ENCODE peak calls at places on chromosome 18, in nine cellular contexts. Y is fibroblast of the aortic adventitia; W is HFFc6; D is epithelial cell of esophagus; R is H9; O is fibroblast of lung; Z is bronchial epithelial cell; J is CD4-positive, alpha-beta T cell; I is AG09309. E is an unnamed sample.

GRCh38 chr18:66077066-66077465 is 326.3 kb downstream of the CDH7 start:
- DNase-seq in Y (no peak), W (no peak), D (peak), R (no peak), O (no peak), Z (peak), J (no peak), I (no peak), E (no peak)

GRCh38 chr18:10681581-10682367 is 155.9 kb downstream of the NAPG start:
- DNase-seq in Y (no peak), W (no peak), D (no peak), R (no peak), O (no peak), Z (peak), J (no peak), I (no peak), E (peak)

GRCh38 chr18:76255070-76255683 is 239.9 kb downstream of the ZNF516 start:
- DNase-seq in Y (no peak), W (no peak), D (no peak), R (no peak), O (no peak), Z (no peak), J (no peak), I (no peak), E (no peak)

GRCh38 chr18:59459352-59460059 is 100.4 kb upstream of the LMAN1 start:
- DNase-seq in Y (peak), W (peak), D (peak), R (no peak), O (peak), Z (peak), J (no peak), I (peak), E (no peak)

GRCh38 chr18:13712400-13713131 is 13.8 kb downstream of the FAM210A start:
- DNase-seq in Y (no peak), W (no peak), D (no peak), R (no peak), O (no peak), Z (no peak), J (no peak), I (no peak), E (no peak)

GRCh38 chr18:48656582-48656981 is 117.8 kb downstream of the CTIF start:
- DNase-seq in Y (no peak), W (peak), D (no peak), R (no peak), O (no peak), Z (no peak), J (no peak), I (no peak), E (no peak)

GRCh38 chr18:48514786-48515185 is 24.0 kb upstream of the CTIF start:
- DNase-seq in Y (no peak), W (no peak), D (no peak), R (no peak), O (no peak), Z (no peak), J (no peak), I (no peak), E (no peak)

GRCh38 chr18:12408247-12408869 is 629 bp downstream of the PRELID3A start:
- DNase-seq in Y (peak), W (no peak), D (peak), R (no peak), O (peak), Z (no peak), J (no peak), I (no peak), E (no peak)

GRCh38 chr18:13494879-13495465 is 231.4 kb downstream of the FAM210A start:
- DNase-seq in Y (no peak), W (no peak), D (no peak), R (no peak), O (no peak), Z (no peak), J (no peak), I (no peak), E (no peak)

GRCh38 chr18:73669299-73669698 is 478.3 kb downstream of the FBXO15 start:
- DNase-seq in Y (peak), W (no peak), D (peak), R (no peak), O (peak), Z (peak), J (no peak), I (no peak), E (no peak)

GRCh38 chr18:22713511-22713910 is 219.6 kb upstream of the RBBP8 start:
- DNase-seq in Y (no peak), W (no peak), D (no peak), R (no peak), O (no peak), Z (no peak), J (no peak), I (no peak), E (no peak)

GRCh38 chr18:62788891-62789290 is 73.5 kb downstream of the PHLPP1 start:
- DNase-seq in Y (no peak), W (no peak), D (no peak), R (no peak), O (no peak), Z (no peak), J (no peak), I (peak), E (no peak)

GRCh38 chr18:29430416-29430815 is 1253.5 kb upstream of the CDH2 start:
- DNase-seq in Y (no peak), W (no peak), D (no peak), R (no peak), O (no peak), Z (no peak), J (no peak), I (no peak), E (no peak)

GRCh38 chr18:48441405-48441881 is 32.3 kb upstream of the ZBTB7C start:
- DNase-seq in Y (peak), W (no peak), D (no peak), R (no peak), O (peak), Z (no peak), J (no peak), I (no peak), E (no peak)

GRCh38 chr18:22921762-22922161 is 11.4 kb upstream of the RBBP8 start:
- DNase-seq in Y (no peak), W (no peak), D (no peak), R (no peak), O (no peak), Z (no peak), J (no peak), I (no peak), E (no peak)

GRCh38 chr18:62187543-62188378 is 706 bp downstream of the RELCH start:
- DNase-seq in Y (peak), W (peak), D (peak), R (peak), O (peak), Z (peak), J (no peak), I (no peak), E (peak)

GRCh38 chr18:78519394-78520062 is 460.1 kb upstream of the SALL3 start:
- DNase-seq in Y (no peak), W (no peak), D (no peak), R (peak), O (no peak), Z (no peak), J (no peak), I (no peak), E (no peak)

GRCh38 chr18:40452599-40452998 is 1502.4 kb upstream of the PIK3C3 start:
- DNase-seq in Y (no peak), W (no peak), D (no peak), R (no peak), O (no peak), Z (no peak), J (no peak), I (no peak), E (no peak)

GRCh38 chr18:48947102-48947501 is 3.7 kb downstream of the SMAD7 start:
- DNase-seq in Y (no peak), W (no peak), D (no peak), R (no peak), O (peak), Z (no peak), J (no peak), I (no peak), E (no peak)

GRCh38 chr18:23250893-23251656 is 115.8 kb downstream of the CABLES1 start:
- DNase-seq in Y (peak), W (no peak), D (peak), R (no peak), O (peak), Z (no peak), J (no peak), I (no peak), E (no peak)

GRCh38 chr18:76476665-76477561 is 18.1 kb downstream of the ZNF516 start:
- DNase-seq in Y (peak), W (peak), D (peak), R (no peak), O (peak), Z (peak), J (no peak), I (peak), E (no peak)

GRCh38 chr18:11035814-11036213 is 113.6 kb downstream of the PIEZO2 start:
- DNase-seq in Y (no peak), W (no peak), D (no peak), R (no peak), O (no peak), Z (no peak), J (no peak), I (no peak), E (no peak)

GRCh38 chr18:35619468-35619867 is 37.9 kb downstream of the GALNT1 start:
- DNase-seq in Y (peak), W (no peak), D (no peak), R (no peak), O (no peak), Z (no peak), J (no peak), I (no peak), E (no peak)

GRCh38 chr18:62631173-62631572 is 84.2 kb upstream of the PHLPP1 start:
- DNase-seq in Y (no peak), W (no peak), D (no peak), R (no peak), O (no peak), Z (no peak), J (no peak), I (no peak), E (no peak)

GRCh38 chr18:3593904-3594759 is 144.2 kb downstream of the TGIF1 start:
- DNase-seq in Y (peak), W (peak), D (peak), R (peak), O (peak), Z (peak), J (peak), I (peak), E (peak)
- TF ChIP-seq CTCF in Y (peak), W (peak), D (peak), R (peak), O (peak), Z (peak), J (peak), I (peak), E (peak)

GRCh38 chr18:32380559-32380958 is 90.1 kb downstream of the GAREM1 start:
- DNase-seq in Y (peak), W (no peak), D (no peak), R (no peak), O (peak), Z (no peak), J (no peak), I (no peak), E (no peak)
- TF ChIP-seq CTCF in Y (no peak), W (no peak), D (no peak), R (peak), O (no peak), Z (no peak), J (no peak), I (no peak), E (no peak)

DNA sequence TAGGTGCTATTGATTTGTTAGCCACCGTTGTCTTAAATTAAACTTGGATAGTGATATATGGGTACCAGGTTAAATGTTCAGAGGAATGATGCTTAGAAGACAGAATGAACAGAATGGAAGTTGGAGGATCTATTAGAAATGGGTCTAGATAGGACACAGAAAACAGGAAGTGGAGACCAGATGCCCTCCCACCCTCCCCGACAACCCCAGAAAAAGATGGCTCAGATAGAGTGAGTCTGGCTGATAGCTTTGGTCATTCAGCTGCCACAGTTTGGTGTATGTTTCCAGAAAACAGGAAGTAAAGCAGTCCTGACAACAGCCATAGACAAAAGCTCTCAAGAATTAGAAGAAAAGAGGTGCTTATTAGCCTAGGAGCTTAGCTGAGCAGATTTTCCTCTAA is 71.5 kb upstream of the DSG1 start:
- DNase-seq in Y (no peak), W (no peak), D (no peak), R (no peak), O (no peak), Z (no peak), J (no peak), I (no peak), E (no peak)
- TF ChIP-seq CTCF in Y (no peak), W (no peak), D (no peak), R (no peak), O (no peak), Z (no peak), J (no peak), I (no peak), E (no peak)

GRCh38 chr18:25915907-25916306 is 174.5 kb downstream of the SS18 start:
- DNase-seq in Y (no peak), W (no peak), D (no peak), R (no peak), O (no peak), Z (no peak), J (no peak), I (no peak), E (no peak)
- TF ChIP-seq CTCF in Y (no peak), W (peak), D (no peak), R (peak), O (no peak), Z (no peak), J (no peak), I (no peak), E (peak)

DNA sequence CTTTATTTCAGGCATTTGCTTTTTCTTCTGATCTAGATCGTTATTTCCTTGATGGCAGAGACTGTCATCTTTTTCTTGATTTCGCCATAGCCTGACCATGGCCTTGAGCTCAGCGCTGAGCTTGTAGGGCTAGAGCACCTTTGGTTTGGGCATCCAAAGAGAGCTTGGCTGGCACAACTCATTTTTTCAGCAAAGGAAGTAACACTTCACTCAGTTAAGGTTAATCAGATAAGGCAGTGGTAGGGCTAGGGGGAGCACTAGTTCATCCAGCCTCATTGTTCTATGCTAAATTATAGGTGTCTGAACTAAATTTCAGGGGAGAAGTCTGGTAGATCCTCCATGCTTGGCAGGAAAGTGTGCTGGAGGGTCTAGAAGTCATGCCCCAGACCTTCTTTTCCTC is 125.0 kb downstream of the SETBP1 start:
- DNase-seq in Y (no peak), W (no peak), D (no peak), R (no peak), O (no peak), Z (no peak), J (no peak), I (no peak), E (no peak)
- TF ChIP-seq CTCF in Y (no peak), W (no peak), D (no peak), R (no peak), O (no peak), Z (no peak), J (no peak), I (no peak), E (no peak)

GRCh38 chr18:46793565-46793964 is 36.7 kb upstream of the ST8SIA5 start:
- DNase-seq in Y (no peak), W (no peak), D (no peak), R (peak), O (no peak), Z (no peak), J (no peak), I (no peak), E (no peak)
- TF ChIP-seq CTCF in Y (no peak), W (no peak), D (no peak), R (peak), O (no peak), Z (no peak), J (no peak), I (no peak), E (no peak)

DNA sequence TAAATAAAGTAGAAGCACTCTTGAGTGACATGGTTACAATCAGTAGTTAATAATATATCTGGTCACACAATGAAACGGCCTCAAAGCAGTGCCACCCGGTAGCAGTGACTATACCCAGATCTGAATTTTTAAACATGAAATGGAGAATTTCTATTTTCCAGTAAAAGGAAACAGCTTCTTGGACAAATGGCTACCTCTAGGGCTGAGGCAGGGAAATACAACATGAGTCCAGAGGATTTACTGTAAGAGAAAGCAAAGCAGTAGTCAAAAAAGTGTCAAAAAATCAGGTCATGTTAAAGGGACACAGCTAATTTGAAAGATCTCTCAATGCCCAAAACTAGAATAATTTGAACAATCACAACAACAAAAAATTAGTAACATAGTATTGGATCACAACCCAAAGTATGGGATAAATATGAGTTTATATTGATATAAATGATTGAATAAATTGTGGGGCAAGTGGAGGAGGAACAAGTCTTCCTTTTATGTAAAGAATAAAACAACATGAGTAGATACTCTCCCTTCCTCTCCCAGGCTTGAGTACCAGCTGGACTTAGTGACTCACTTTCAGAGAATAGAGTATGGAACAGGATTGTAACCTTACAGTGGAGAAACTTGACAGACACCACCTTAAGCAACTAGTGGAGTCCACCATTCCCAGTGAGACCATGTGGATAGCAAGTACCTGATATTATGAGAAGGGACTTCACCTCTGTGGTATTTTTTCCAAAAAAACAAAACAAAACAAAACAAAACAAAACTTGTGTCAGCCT is 180.8 kb downstream of the MBD2 start:
- DNase-seq in Y (peak), W (no peak), D (peak), R (no peak), O (no peak), Z (peak), J (no peak), I (no peak), E (no peak)
- TF ChIP-seq CTCF in Y (peak), W (no peak), D (peak), R (peak), O (no peak), Z (peak), J (no peak), I (no peak), E (no peak)

GRCh38 chr18:57981629-57982028 is 62.4 kb upstream of the NEDD4L start:
- DNase-seq in Y (no peak), W (no peak), D (no peak), R (no peak), O (no peak), Z (no peak), J (no peak), I (no peak), E (no peak)

GRCh38 chr18:57983965-57984364 is 60.1 kb upstream of the NEDD4L start:
- DNase-seq in Y (no peak), W (no peak), D (no peak), R (no peak), O (no peak), Z (no peak), J (no peak), I (no peak), E (no peak)

GRCh38 chr18:57982372-57983021 is 61.5 kb upstream of the NEDD4L start:
- DNase-seq in Y (no peak), W (no peak), D (peak), R (no peak), O (no peak), Z (no peak), J (no peak), I (no peak), E (no peak)

GRCh38 chr18:57983472-57983871 is 60.6 kb upstream of the NEDD4L start:
- DNase-seq in Y (no peak), W (no peak), D (no peak), R (no peak), O (no peak), Z (no peak), J (no peak), I (no peak), E (no peak)

DNA sequence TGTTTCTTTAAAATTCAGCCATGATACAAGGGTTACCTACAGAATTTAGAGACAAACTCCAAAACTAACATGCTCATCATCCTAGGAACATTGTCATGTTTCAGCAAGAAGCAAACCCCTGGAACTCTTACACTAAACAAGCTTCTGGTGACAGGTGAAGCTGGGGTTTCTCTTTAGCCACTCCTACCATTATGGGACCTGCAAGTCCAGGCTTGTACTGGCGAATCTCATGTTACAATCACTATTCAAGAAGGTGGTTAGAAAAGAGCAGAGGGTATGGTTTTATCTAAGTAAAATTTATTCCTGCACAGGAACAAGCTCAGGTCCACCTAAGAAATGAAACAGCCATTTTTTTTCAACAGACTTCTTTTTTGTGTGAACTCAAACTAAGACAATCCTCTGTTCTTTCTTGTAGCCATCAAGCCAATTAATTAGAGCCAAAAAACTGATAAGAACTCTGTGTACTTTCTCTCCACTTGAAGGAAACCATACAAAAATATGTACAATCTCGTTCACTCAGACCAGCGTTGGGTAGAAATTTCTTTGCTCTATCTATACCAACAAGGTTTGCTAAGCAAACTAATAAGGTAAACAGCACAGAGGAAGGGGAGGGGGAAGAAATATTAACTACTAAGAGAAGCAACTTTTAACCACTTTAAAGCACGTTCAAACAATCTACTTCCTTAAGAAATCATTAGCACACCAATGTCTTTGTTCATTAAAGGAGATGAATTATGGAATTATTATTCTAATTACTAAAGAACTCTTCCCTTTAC is 63.3 kb upstream of the NEDD4L start:
- DNase-seq in Y (no peak), W (no peak), D (peak), R (no peak), O (no peak), Z (peak), J (no peak), I (no peak), E (no peak)
- TF ChIP-seq CTCF in Y (no peak), W (no peak), D (no peak), R (no peak), O (no peak), Z (no peak), J (no peak), I (no peak), E (no peak)

E was measured in type B pancreatic cell.